ENCODE peak calls at places on chromosomes 2 and 18, in nine cellular contexts. N, R, Q, X, M, H, Y, G and L are unnamed samples.

GRCh38 chr2:145652051-145652450 is 1132.1 kb upstream of the ZEB2 start:
- DNase-seq in Y (no peak), G (no peak), N (no peak), H (no peak), X (no peak), M (no peak), R (no peak), Q (peak; percentile 10), L (no peak)

GRCh38 chr2:108560241-108560811 is 26.1 kb downstream of the LIMS1 start:
- DNase-seq in R (no peak), N (no peak), Y (no peak), G (no peak), X (no peak), Q (no peak), H (no peak), M (no peak), L (no peak)

GRCh38 chr2:241223211-241224067 is 35.0 kb downstream of the ANO7 start:
- DNase-seq in Q (peak; percentile 36), X (no peak), H (no peak), M (no peak), R (no peak), G (no peak), Y (peak; percentile 33), N (no peak), L (peak; percentile 24)

GRCh38 chr18:41436772-41437171 is 518.3 kb upstream of the PIK3C3 start:
- DNase-seq in H (no peak), N (no peak), G (no peak), R (no peak), Y (no peak), X (no peak), Q (no peak), M (no peak), L (no peak)

GRCh38 chr2:91477731-91478672 is 2786.5 kb downstream of the RPIA start:
- DNase-seq in H (peak; percentile 27), R (no peak), X (peak; percentile 28), Y (peak; percentile 26), M (peak; percentile 22), Q (peak; percentile 28), N (no peak), G (no peak), L (peak; percentile 9)

GRCh38 chr18:40926679-40927078 is 1028.4 kb upstream of the PIK3C3 start:
- DNase-seq in X (no peak), H (no peak), R (no peak), G (no peak), Y (no peak), M (no peak), Q (no peak), N (no peak), L (no peak)

GRCh38 chr18:46474487-46475366 is 182.3 kb downstream of the LOXHD1 start:
- DNase-seq in N (no peak), G (no peak), R (no peak), H (peak; percentile 51), M (no peak), X (no peak), Y (no peak), Q (no peak), L (no peak)

GRCh38 chr2:97740590-97741182 is 27.3 kb downstream of the ZAP70 start:
- DNase-seq in G (no peak), Y (no peak), R (no peak), H (peak; percentile 44), M (peak; percentile 89), N (no peak), X (peak; percentile 55), Q (peak; percentile 65), L (peak; percentile 23)

GRCh38 chr18:12443631-12444030 is 35.9 kb downstream of the PRELID3A start:
- DNase-seq in R (no peak), G (no peak), Q (no peak), N (no peak), H (no peak), Y (no peak), M (no peak), X (no peak), L (no peak)

GRCh38 chr2:146701183-146701582 is 1143.6 kb upstream of the ACVR2A start:
- DNase-seq in H (no peak), Y (no peak), M (no peak), Q (peak; percentile 49), X (no peak), N (no peak), R (no peak), G (no peak), L (no peak)

DNA sequence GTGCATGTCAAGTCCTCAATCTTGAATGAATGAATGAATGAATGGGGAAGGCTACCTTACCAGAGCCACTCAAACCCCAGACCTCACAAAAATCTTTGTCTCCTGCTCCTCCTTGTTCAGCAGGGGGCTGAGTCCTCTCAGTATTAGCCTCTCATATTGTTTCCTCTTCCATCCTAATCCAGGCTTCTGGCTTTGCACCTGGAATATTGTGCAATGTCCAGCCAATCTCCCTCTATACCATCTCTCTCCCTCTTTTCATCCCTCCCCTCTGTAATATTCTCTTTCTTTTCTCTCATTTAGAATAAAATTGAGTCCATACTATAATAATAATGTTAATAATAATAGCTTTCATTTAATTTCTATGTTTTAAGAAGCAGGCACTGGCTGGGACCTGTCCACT is 34.3 kb downstream of the ARHGAP25 start:
- DNase-seq in G (no peak), Q (no peak), M (no peak), H (no peak), R (no peak), X (no peak), Y (no peak), N (no peak), L (no peak)
- H3K4me3 ChIP-seq in G (no peak overlapping the region), Q (no peak overlapping the region), M (no peak overlapping the region), H (no peak overlapping the region), R (no peak overlapping the region), X (no peak overlapping the region), Y (no peak overlapping the region), N (no peak overlapping the region), L (no peak overlapping the region)

GRCh38 chr2:200471324-200471848 is 38.5 kb downstream of the KCTD18 start:
- DNase-seq in N (no peak), G (no peak), R (peak; percentile 93), H (no peak), X (no peak), Y (no peak), Q (peak; percentile 52), M (no peak), L (peak; percentile 21)

GRCh38 chr2:200467806-200468686 is 41.8 kb downstream of the KCTD18 start:
- DNase-seq in X (no peak), Q (no peak), H (no peak), M (no peak), Y (no peak), N (no peak), G (no peak), R (no peak), L (no peak)

GRCh38 chr2:200469708-200470600 is 39.9 kb downstream of the KCTD18 start:
- DNase-seq in H (no peak), Y (no peak), G (peak; percentile 26), Q (no peak), R (no peak), M (no peak), X (peak; percentile 35), N (no peak), L (no peak)

GRCh38 chr2:200463449-200463848 is 46.4 kb downstream of the KCTD18 start:
- DNase-seq in Q (no peak), N (no peak), R (no peak), G (no peak), X (no peak), H (no peak), Y (no peak), M (no peak), L (no peak)

DNA sequence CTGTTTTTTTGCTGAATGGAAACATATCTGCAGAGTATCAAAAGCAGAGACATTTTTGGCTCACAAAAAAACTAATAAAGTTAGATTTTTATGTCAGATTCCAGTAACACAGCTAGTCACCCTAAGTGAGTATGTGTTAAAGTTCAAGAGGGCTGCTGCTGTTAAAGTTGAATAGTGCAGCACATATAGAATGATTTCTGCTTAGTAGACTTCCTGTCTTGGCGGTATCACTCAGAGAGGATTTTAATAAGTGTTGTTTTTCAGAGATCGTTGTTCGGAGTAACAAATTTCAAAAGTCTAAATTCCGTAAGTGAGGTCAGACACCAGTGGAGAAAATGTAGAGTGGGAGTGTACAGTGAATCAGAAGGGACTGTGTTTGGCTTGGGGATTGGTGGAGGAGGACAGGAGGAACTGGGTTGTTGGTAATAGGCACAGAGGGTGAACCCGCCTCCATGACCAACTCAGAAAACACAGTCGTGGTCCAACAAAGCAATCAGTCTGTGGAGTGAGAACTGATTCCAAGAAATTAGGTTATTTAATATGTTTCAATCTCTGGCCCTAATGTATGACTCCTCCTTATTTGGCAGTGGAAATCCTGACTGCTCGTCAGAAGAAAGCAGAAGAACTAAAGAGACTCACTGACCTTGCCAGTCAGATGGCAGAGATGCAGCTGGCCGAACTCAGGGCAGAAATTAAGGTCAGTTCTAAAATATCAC is 43.0 kb downstream of the KCTD18 start:
- DNase-seq in M (no peak), X (no peak), Q (no peak), H (no peak), N (no peak), G (no peak), Y (peak; percentile 52), R (no peak), L (no peak)
- TF ChIP-seq POLR2A in M (no peak), X (no peak), Q (no peak), H (no peak), N (no peak), G (no peak), Y (no peak), R (no peak), L (no peak)

DNA sequence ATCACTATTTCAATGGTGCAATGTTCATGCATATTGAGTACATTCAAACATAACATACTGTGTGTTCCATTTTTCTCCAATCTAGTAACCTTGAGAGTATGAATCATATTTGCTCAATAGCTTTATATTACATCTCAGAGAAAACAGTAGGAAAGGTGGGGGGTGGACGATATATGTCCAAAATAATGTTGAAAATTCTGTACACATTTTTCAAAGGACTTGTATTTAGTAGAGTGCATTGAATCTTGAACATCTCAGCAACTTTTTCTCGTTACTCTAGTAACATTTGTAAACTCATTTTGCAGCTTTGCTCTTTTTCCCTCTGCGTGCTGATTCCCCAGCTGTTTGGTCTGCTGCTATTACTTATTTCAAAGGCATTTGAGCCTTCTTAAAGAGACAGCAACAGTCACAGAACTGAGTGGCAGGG is 1487.0 kb downstream of the LRP1B start:
- DNase-seq in R (no peak), M (no peak), Y (no peak), Q (no peak), H (no peak), G (no peak), X (peak; percentile 14), N (no peak), L (peak; percentile 40)
- H3K4me3 ChIP-seq in R (no peak overlapping the region), M (no peak overlapping the region), Y (no peak overlapping the region), Q (no peak overlapping the region), H (no peak overlapping the region), G (no peak overlapping the region), X (no peak overlapping the region), N (no peak overlapping the region), L (no peak overlapping the region)

DNA sequence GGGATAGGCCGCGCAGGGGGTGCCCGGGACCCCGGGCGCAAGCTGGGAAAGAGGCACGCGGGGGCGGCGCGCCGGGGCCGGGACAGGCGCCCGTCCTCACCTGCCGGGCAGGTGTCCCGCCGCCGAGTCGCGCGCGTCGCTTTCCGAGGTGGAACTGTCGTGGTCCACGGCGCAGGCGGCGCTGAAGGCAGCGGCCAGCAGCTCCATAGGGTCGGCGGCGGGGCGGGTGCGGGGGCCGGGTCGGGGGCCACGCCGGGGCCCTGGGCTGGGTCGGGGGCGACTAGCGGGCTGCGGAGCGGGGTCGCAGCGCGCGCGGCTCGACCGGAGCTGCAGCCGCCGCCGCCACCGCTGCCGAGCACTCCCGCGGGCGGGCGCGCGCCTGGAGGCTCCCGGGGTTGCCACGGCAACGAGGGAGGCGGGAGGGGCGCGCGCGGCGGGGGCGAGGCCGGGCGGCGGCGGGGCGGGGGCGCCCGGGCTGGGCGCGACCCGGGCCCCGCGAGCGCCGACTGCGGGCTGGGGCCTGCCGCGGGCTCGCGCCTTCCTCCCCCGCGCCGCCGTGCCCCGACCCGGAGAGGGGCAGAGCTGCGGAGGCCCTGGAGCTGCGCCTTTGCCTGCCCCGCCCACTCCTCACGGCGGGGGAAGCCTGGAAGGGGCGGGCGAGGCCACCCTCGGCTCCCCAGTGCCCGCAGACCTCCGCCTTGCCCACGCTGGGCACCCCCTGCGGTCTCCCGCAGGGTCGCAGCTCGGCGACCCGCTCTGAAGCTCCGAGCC is 57.9 kb downstream of the SNORC start:
- DNase-seq in X (peak; percentile 24), R (no peak), N (no peak), H (no peak), M (peak; percentile 60), Q (no peak), G (no peak), Y (no peak), L (no peak)
- TF ChIP-seq POLR2A in X (no peak), R (no peak), N (no peak), H (no peak), M (no peak), Q (no peak), G (no peak), Y (no peak), L (no peak)